ENCODE peak calls at places on chromosomes 7 and 10, in ten cellular contexts. U, J, B, M, C, V, O, W, A and G are unnamed samples.

GRCh38 chr7:47389171-47389922 is 192.6 kb downstream of the TNS3 start:
- DNase-seq in U (no peak), B (no peak), C (no peak), A (no peak), W (no peak), O (no peak), V (no peak), J (no peak), M (no peak), G (no peak)

GRCh38 chr10:93813507-93814465 is 56.0 kb downstream of the LGI1 start:
- DNase-seq in M (no peak), C (peak; percentile 53), B (peak; percentile 56), A (peak; percentile 46), U (peak; percentile 44), O (peak; percentile 41), V (peak; percentile 41), W (no peak), J (peak; percentile 69), G (no peak)

GRCh38 chr10:7230956-7231355 is 179.9 kb downstream of the SFMBT2 start:
- DNase-seq in M (no peak), O (peak; percentile 28), C (no peak), B (no peak), U (no peak), W (no peak), J (no peak), V (no peak), A (peak; percentile 42), G (no peak)

GRCh38 chr10:34812771-34813170 is 2.3 kb downstream of the PARD3 start:
- DNase-seq in U (no peak), A (no peak), W (no peak), M (no peak), O (no peak), J (no peak), C (no peak), B (no peak), V (no peak), G (no peak)

GRCh38 chr7:3206771-3207191 is 94.3 kb upstream of the SDK1 start:
- DNase-seq in B (no peak), V (no peak), O (no peak), J (no peak), W (no peak), U (no peak), C (no peak), M (no peak), A (no peak), G (no peak)

GRCh38 chr10:104488046-104488832 is 134.6 kb downstream of the CFAP58 start:
- DNase-seq in W (no peak), A (no peak), J (no peak), M (no peak), U (no peak), V (no peak), B (no peak), C (no peak), O (no peak), G (no peak)

GRCh38 chr10:105797234-105797890 is 1156.3 kb downstream of the SORCS3 start:
- DNase-seq in O (no peak), M (peak; percentile 61), W (no peak), C (no peak), B (no peak), A (peak; percentile 33), J (no peak), U (peak; percentile 11), V (no peak), G (peak; percentile 52)

GRCh38 chr10:132523561-132524442 is 13.8 kb upstream of the INPP5A start:
- DNase-seq in C (no peak), O (no peak), M (no peak), V (peak; percentile 3), W (no peak), A (no peak), U (no peak), J (peak; percentile 48), B (no peak), G (no peak)

GRCh38 chr10:34405611-34406462 is 409.3 kb downstream of the PARD3 start:
- DNase-seq in A (peak; percentile 58), B (no peak), V (no peak), W (no peak), U (no peak), M (no peak), J (no peak), C (no peak), O (peak; percentile 53), G (no peak)

GRCh38 chr7:102042016-102042656 is 224.7 kb downstream of the CUX1 start:
- DNase-seq in U (peak; percentile 27), A (peak; percentile 61), C (no peak), O (peak; percentile 86), B (no peak), W (no peak), J (no peak), V (no peak), M (peak; percentile 59), G (no peak)

GRCh38 chr7:126460664-126461063 is 792.1 kb downstream of the GRM8 start:
- DNase-seq in W (no peak), M (no peak), B (no peak), U (no peak), C (no peak), J (no peak), O (no peak), V (no peak), A (no peak), G (no peak)

GRCh38 chr7:76278540-76278939 is 23.9 kb upstream of the HSPB1 start:
- DNase-seq in C (no peak), V (no peak), M (no peak), A (no peak), O (no peak), U (no peak), W (no peak), J (no peak), B (no peak), G (no peak)

GRCh38 chr7:43652364-43652763 is 69.5 kb downstream of the STK17A start:
- DNase-seq in B (no peak), W (no peak), C (no peak), U (no peak), M (no peak), O (peak; percentile 40), J (no peak), V (no peak), A (no peak), G (no peak)
- H3K4me3 ChIP-seq in B (no peak overlapping the region), W (no peak overlapping the region), C (no peak overlapping the region), U (no peak overlapping the region), M (no peak overlapping the region), O (no peak overlapping the region), J (no peak overlapping the region), V (no peak overlapping the region), A (no peak overlapping the region), G (no peak overlapping the region)

DNA sequence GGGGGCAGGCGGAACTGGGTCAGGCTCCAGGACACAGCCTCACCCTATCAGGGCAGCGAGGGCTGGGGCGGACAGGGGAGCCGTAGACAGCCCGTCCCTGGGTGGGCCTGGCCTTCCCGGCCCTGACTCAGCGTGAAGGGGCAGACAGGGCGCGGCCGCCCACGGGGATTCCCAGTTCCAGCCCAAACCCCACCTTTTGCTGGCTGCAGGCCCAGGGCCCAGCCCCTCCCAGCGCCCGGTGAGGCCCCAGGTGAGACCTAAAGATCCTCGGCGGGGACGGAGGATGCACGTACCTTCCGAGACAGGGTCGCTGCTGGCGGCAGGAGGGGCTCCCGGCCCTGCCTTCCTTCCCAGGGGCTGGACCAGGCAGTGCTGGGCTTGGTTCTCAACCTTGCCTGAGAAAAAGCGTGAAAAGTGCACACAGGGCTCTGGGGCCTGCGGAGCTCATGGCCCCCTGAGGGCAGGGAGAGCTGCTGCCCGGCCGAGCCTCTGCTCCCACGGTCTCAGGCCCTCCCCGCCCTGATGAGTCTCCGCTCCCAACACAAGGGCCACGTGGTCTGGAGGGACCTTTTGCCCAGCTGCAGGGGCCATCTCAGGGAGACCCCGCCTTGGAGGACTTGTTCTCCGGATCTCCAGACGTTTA is 43.9 kb upstream of the DNAJB6 start:
- DNase-seq in M (no peak), W (no peak), V (no peak), C (no peak), A (no peak), B (no peak), U (no peak), J (no peak), O (no peak), G (no peak)
- H3K4me3 ChIP-seq in M (no peak overlapping the region), W (no peak overlapping the region), V (no peak overlapping the region), C (no peak overlapping the region), A (no peak overlapping the region), B (no peak overlapping the region), U (no peak overlapping the region), J (no peak overlapping the region), O (no peak overlapping the region), G (no peak overlapping the region)

GRCh38 chr10:57014758-57015157 is 653.7 kb upstream of the ZWINT start:
- DNase-seq in M (no peak), C (no peak), B (no peak), V (no peak), W (no peak), A (no peak), J (no peak), U (no peak), O (no peak), G (no peak)
- H3K4me3 ChIP-seq in M (no peak overlapping the region), C (no peak overlapping the region), B (no peak overlapping the region), V (peak overlapping the region; percentile 53), W (no peak overlapping the region), A (no peak overlapping the region), J (peak overlapping the region; percentile 35), U (no peak overlapping the region), O (no peak overlapping the region), G (no peak overlapping the region)

GRCh38 chr10:98444314-98445006 is 2.3 kb downstream of the HPS1 start:
- DNase-seq in U (no peak), M (peak; percentile 31), A (no peak), J (no peak), V (no peak), B (no peak), C (no peak), W (no peak), O (no peak), G (no peak)

GRCh38 chr10:98446121-98446655 is 547 bp downstream of the HPS1 start:
- DNase-seq in U (peak; percentile 36), A (peak; percentile 23), B (no peak), J (no peak), M (no peak), O (peak; percentile 21), V (no peak), W (no peak), C (no peak), G (no peak)

GRCh38 chr10:98449287-98449686 is 2.6 kb upstream of the HPS1 start:
- DNase-seq in A (no peak), B (no peak), C (no peak), M (no peak), O (no peak), V (no peak), W (no peak), J (no peak), U (no peak), G (no peak)

GRCh38 chr10:98445200-98445812 is 1.4 kb downstream of the HPS1 start:
- DNase-seq in A (no peak), O (no peak), W (no peak), M (no peak), J (no peak), U (no peak), V (no peak), B (no peak), C (no peak), G (no peak)

DNA sequence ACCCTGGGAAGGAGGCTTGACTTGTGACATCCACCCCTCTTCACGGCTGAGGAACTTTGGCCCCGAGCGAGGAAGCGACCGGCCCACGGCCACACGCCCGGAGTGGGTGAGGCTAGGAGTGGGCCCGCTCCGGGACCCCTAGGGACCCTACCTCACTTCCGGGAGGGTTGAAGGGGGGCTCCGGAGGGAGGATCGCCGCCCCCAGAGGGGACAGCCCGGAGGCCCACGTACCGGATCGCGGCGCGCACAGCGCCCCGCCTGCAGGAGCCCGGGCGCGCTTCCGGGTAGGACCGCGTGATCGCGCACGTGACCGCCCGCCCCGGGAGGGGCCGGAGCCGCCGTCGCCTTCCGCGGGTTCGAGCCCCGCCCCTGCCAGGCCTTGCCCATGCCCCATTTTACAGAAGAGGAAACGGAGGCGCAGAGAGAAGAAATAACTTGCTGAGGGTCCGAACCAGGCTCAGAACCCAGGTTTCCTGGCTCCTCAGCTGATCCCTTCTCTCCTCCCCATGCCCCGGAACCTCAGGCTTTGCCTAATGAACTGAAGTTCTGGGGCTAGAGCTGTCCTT is at the start of gene HPS1:
- DNase-seq in O (peak; percentile 58), W (no peak), A (peak; percentile 73), M (no peak), B (peak; percentile 82), U (peak; percentile 80), J (peak; percentile 93), V (peak; percentile 85), C (peak; percentile 86), G (no peak)
- H3K4me3 ChIP-seq in O (peak within 1 kb of the TSS; percentile 73), W (peak within 1 kb of the TSS; percentile 77), A (peak within 1 kb of the TSS; percentile 84), M (peak within 1 kb of the TSS; percentile 79), B (peak within 1 kb of the TSS; percentile 92), U (peak within 1 kb of the TSS; percentile 72), J (peak within 1 kb of the TSS; percentile 78), V (peak within 1 kb of the TSS; percentile 81), C (peak within 1 kb of the TSS; percentile 89), G (peak within 1 kb of the TSS; percentile 74)